ENCODE peak calls at places on chromosomes 1 and 21, in eight cellular contexts. J is A549, L is dorsolateral prefrontal cortex, O is transverse colon, C is skeletal muscle cell, Z is AG04449, E is left ventricle myocardium inferior, Y is fibroblast of pulmonary artery. F is an unnamed sample.
A peak's percentile ranks its signal among the peaks of the same experiment; 100 is the strongest.

GRCh38 chr1:1614204-1614953 is 921 bp upstream of the MIB2 start:
- DNase-seq in J (no peak), L (no peak), O (peak; percentile 58), C (peak; percentile 56), Z (peak; percentile 12), E (no peak), Y (peak; percentile 94), F (peak; percentile 89)

GRCh38 chr1:52662645-52663313 is 29.8 kb downstream of the SHISAL2A start:
- DNase-seq in J (peak; percentile 55), L (no peak), O (no peak), C (no peak), Z (peak; percentile 9), E (no peak), Y (peak; percentile 70), F (no peak)

GRCh38 chr1:157497987-157498781 is 54.1 kb downstream of the FCRL5 start:
- DNase-seq in J (no peak), L (no peak), O (no peak), C (no peak), Z (no peak), E (no peak), Y (no peak), F (no peak)

GRCh38 chr1:47751188-47751587 is 246.0 kb downstream of the TRABD2B start:
- DNase-seq in J (no peak), L (no peak), O (no peak), C (no peak), Z (no peak), E (no peak), Y (peak; percentile 11), F (peak; percentile 15)

GRCh38 chr1:224450956-224451350 is 16.4 kb upstream of the WDR26 start:
- DNase-seq in J (no peak), L (no peak), O (no peak), C (no peak), Z (no peak), E (no peak), Y (no peak), F (no peak)

GRCh38 chr1:246058478-246058877 is 448.6 kb downstream of the SMYD3 start:
- DNase-seq in J (no peak), L (no peak), O (no peak), C (no peak), Z (no peak), E (no peak), Y (peak; percentile 5), F (no peak)

GRCh38 chr1:64046871-64047270 is 156.6 kb upstream of the UBE2U start:
- DNase-seq in J (no peak), L (no peak), O (no peak), C (no peak), Z (no peak), E (no peak), Y (no peak), F (no peak)

GRCh38 chr1:153494976-153495535 is 34.6 kb upstream of the S100A7 start:
- DNase-seq in J (peak; percentile 50), L (peak; percentile 70), O (peak; percentile 76), C (no peak), Z (no peak), E (peak; percentile 68), Y (peak; percentile 71), F (peak; percentile 75)

GRCh38 chr1:56686171-56686570 is 41.1 kb downstream of the PRKAA2 start:
- DNase-seq in J (no peak), L (no peak), O (no peak), C (peak; percentile 31), Z (no peak), E (no peak), Y (peak; percentile 12), F (no peak)

GRCh38 chr1:17874665-17875064 is 119.5 kb downstream of the ACTL8 start:
- DNase-seq in J (no peak), L (no peak), O (no peak), C (peak; percentile 71), Z (peak; percentile 96), E (no peak), Y (peak; percentile 78), F (no peak)

GRCh38 chr1:200153277-200154055 is 126.0 kb downstream of the NR5A2 start:
- DNase-seq in J (no peak), L (no peak), O (no peak), C (no peak), Z (no peak), E (no peak), Y (no peak), F (peak; percentile 19)

DNA sequence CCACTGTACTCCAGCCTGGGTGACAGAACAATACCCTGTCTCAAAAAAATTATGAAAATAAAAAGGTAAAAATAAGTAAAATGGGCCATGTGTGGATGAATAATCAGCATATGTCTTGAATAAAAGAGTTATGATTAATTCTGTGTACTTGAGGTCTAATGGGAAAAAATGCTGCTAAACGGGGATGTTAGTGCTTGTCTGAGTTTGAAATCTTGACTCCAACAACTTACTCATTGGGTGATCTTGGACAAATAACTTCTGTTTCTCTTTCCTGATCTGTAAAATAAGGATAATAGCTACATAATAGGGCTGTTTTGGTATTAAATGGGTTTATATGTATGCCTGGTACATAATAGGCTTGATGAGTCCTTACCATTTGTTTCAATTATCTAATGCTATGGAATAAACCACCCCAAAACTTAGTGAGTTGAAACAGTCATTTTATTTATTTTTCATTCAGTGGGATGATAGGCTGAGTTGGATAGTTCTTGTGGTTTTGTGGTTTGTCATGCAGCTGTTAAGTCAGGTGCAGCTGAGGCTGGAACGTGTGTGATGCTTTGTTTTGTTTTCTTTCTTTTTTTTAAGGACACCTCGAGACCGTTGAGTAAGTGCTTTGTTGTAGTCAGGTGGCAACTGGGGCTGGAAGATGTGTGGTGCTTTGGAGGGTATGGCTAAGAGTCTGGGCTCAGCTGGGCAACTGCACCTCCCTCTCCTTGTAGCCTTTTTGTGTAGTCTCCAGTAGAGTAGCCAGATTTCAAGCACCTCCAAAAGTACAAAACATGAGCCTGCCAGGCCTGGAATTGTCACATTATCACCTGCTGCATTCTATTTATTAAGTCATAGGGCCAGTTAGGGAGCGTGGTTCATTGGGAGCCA is 4.9 kb downstream of the MDM4 start:
- DNase-seq in J (no peak), L (no peak), O (peak; percentile 53), C (peak; percentile 43), Z (no peak), E (no peak), Y (peak; percentile 36), F (peak; percentile 69)
- H3K4me3 ChIP-seq in J (no peak overlapping the region), L (no peak overlapping the region), O (no peak overlapping the region), C (no peak overlapping the region), Z (no peak overlapping the region), E (no peak overlapping the region), Y (no peak overlapping the region), F (peak overlapping the region; percentile 27)

GRCh38 chr1:170671629-170671963 is 7.7 kb downstream of the PRRX1 start:
- DNase-seq in J (no peak), L (no peak), O (no peak), C (no peak), Z (no peak), E (no peak), Y (no peak), F (no peak)

GRCh38 chr1:170669586-170670332 is 5.8 kb downstream of the PRRX1 start:
- DNase-seq in J (no peak), L (no peak), O (no peak), C (no peak), Z (no peak), E (no peak), Y (no peak), F (no peak)

GRCh38 chr1:170669036-170669435 is 5.1 kb downstream of the PRRX1 start:
- DNase-seq in J (no peak), L (no peak), O (no peak), C (no peak), Z (no peak), E (no peak), Y (no peak), F (no peak)

GRCh38 chr1:170668301-170668789 is 4.4 kb downstream of the PRRX1 start:
- DNase-seq in J (no peak), L (no peak), O (no peak), C (no peak), Z (no peak), E (no peak), Y (no peak), F (peak; percentile 22)

GRCh38 chr1:170670751-170671628 is 7.1 kb downstream of the PRRX1 start:
- DNase-seq in J (no peak), L (no peak), O (peak; percentile 65), C (no peak), Z (no peak), E (peak; percentile 48), Y (no peak), F (no peak)
- H3K4me3 ChIP-seq in J (no peak overlapping the region), L (no peak overlapping the region), O (no peak overlapping the region), C (peak overlapping the region; percentile 12), Z (peak overlapping the region; percentile 38), E (peak overlapping the region; percentile 21), Y (peak overlapping the region; percentile 5), F (no peak overlapping the region)

GRCh38 chr21:37414292-37415253 is 48.0 kb downstream of the DYRK1A start:
- DNase-seq in J (no peak), L (no peak), O (no peak), C (no peak), Z (no peak), E (no peak), Y (no peak), F (no peak)

GRCh38 chr21:37413553-37414291 is 47.1 kb downstream of the DYRK1A start:
- DNase-seq in J (no peak), L (no peak), O (no peak), C (no peak), Z (no peak), E (no peak), Y (no peak), F (peak; percentile 54)

GRCh38 chr21:37415938-37416337 is 49.4 kb downstream of the DYRK1A start:
- DNase-seq in J (no peak), L (no peak), O (no peak), C (no peak), Z (no peak), E (no peak), Y (no peak), F (no peak)

GRCh38 chr21:37410639-37411038 is 44.1 kb downstream of the DYRK1A start:
- DNase-seq in J (no peak), L (no peak), O (no peak), C (no peak), Z (no peak), E (no peak), Y (no peak), F (no peak)

GRCh38 chr21:37412603-37413360 is 46.2 kb downstream of the DYRK1A start:
- DNase-seq in J (no peak), L (no peak), O (no peak), C (no peak), Z (peak; percentile 50), E (no peak), Y (peak; percentile 41), F (peak; percentile 29)
- H3K4me3 ChIP-seq in J (no peak overlapping the region), L (no peak overlapping the region), O (no peak overlapping the region), C (no peak overlapping the region), Z (no peak overlapping the region), E (no peak overlapping the region), Y (no peak overlapping the region), F (no peak overlapping the region)

GRCh38 chr1:25431495-25432363 is 1.0 kb downstream of the MACO1 start:
- DNase-seq in J (no peak), L (peak; percentile 44), O (no peak), C (no peak), Z (no peak), E (peak; percentile 17), Y (no peak), F (peak; percentile 21)

GRCh38 chr1:25435315-25436103 is 4.8 kb downstream of the MACO1 start:
- DNase-seq in J (no peak), L (no peak), O (no peak), C (no peak), Z (no peak), E (no peak), Y (no peak), F (peak; percentile 60)

GRCh38 chr1:25432749-25433388 is 2.2 kb downstream of the MACO1 start:
- DNase-seq in J (no peak), L (no peak), O (no peak), C (no peak), Z (no peak), E (no peak), Y (no peak), F (no peak)

GRCh38 chr1:25432364-25432719 is 1.6 kb downstream of the MACO1 start:
- DNase-seq in J (no peak), L (no peak), O (no peak), C (no peak), Z (no peak), E (no peak), Y (no peak), F (no peak)

GRCh38 chr1:25433389-25434186 is 2.9 kb downstream of the MACO1 start:
- DNase-seq in J (no peak), L (no peak), O (no peak), C (no peak), Z (no peak), E (no peak), Y (no peak), F (no peak)
- H3K4me3 ChIP-seq in J (no peak overlapping the region), L (peak overlapping the region; percentile 98), O (no peak overlapping the region), C (no peak overlapping the region), Z (no peak overlapping the region), E (peak overlapping the region; percentile 3), Y (no peak overlapping the region), F (peak overlapping the region; percentile 18)